ENCODE peak calls at places on chromosomes 7 and 10, in four cellular contexts. I, Q, P and B are unnamed samples.
A peak's percentile ranks its signal among the peaks of the same experiment; 100 is the strongest.

GRCh38 chr10:101840102-101840684 is 3.4 kb downstream of the KCNIP2 start:
- DNase-seq in I (peak; percentile 28), Q (no peak), P (peak; percentile 66), B (peak; percentile 84)

GRCh38 chr7:156397249-156397648 is 243.3 kb upstream of the RNF32 start:
- DNase-seq in I (no peak), Q (no peak), P (no peak), B (no peak)

GRCh38 chr7:28988818-28989595 is 30.9 kb upstream of the TRIL start:
- DNase-seq in I (peak; percentile 97), Q (peak; percentile 39), P (no peak), B (no peak)

GRCh38 chr10:70615784-70616511 is 13.4 kb upstream of the PRF1 start:
- DNase-seq in I (no peak), Q (peak; percentile 99), P (no peak), B (no peak)

GRCh38 chr7:95213148-95213547 is 111.2 kb downstream of the PON1 start:
- DNase-seq in I (peak; percentile 29), Q (no peak), P (no peak), B (no peak)

GRCh38 chr10:14554091-14554842 is 220.4 kb downstream of the FAM107B start:
- DNase-seq in I (no peak), Q (peak; percentile 84), P (no peak), B (peak; percentile 34)

GRCh38 chr10:26486985-26487850 is 49.1 kb downstream of the APBB1IP start:
- DNase-seq in I (peak; percentile 99), Q (peak; percentile 82), P (no peak), B (no peak)

GRCh38 chr7:127683776-127684681 is 32.0 kb downstream of the SND1 start:
- DNase-seq in I (peak; percentile 57), Q (no peak), P (no peak), B (peak; percentile 82)

GRCh38 chr7:30921540-30921930 is 9.9 kb downstream of the AQP1 start:
- DNase-seq in I (no peak), Q (no peak), P (no peak), B (no peak)

GRCh38 chr10:128071417-128071782 is 54.8 kb downstream of the MKI67 start:
- DNase-seq in I (no peak), Q (no peak), P (no peak), B (no peak)

GRCh38 chr7:103528152-103528551 is 82.1 kb upstream of the SLC26A5 start:
- DNase-seq in I (no peak), Q (no peak), P (no peak), B (no peak)

GRCh38 chr10:11331706-11332105 is 279.7 kb downstream of the USP6NL start:
- DNase-seq in I (no peak), Q (no peak), P (no peak), B (no peak)

GRCh38 chr10:87590705-87591588 is 68.7 kb upstream of the PAPSS2 start:
- DNase-seq in I (no peak), Q (peak; percentile 34), P (no peak), B (no peak)

GRCh38 chr7:155477469-155477868 is 19.5 kb downstream of the EN2 start:
- DNase-seq in I (no peak), Q (no peak), P (no peak), B (no peak)

GRCh38 chr10:71293446-71294090 is 25.5 kb upstream of the SLC29A3 start:
- DNase-seq in I (no peak), Q (no peak), P (no peak), B (no peak)

GRCh38 chr7:22352812-22353340 is 4.1 kb downstream of the RAPGEF5 start:
- DNase-seq in I (no peak), Q (no peak), P (no peak), B (no peak)

GRCh38 chr7:78197447-78197846 is 398.9 kb downstream of the PHTF2 start:
- DNase-seq in I (peak; percentile 93), Q (no peak), P (no peak), B (no peak)

GRCh38 chr10:75978213-75978612 is 546.8 kb downstream of the LRMDA start:
- DNase-seq in I (no peak), Q (peak; percentile 79), P (peak; percentile 17), B (peak; percentile 59)

GRCh38 chr7:35508623-35509400 is 186.1 kb downstream of the HERPUD2 start:
- DNase-seq in I (no peak), Q (peak; percentile 7), P (no peak), B (no peak)

GRCh38 chr10:98694863-98695262 is 248.1 kb upstream of the HPS1 start:
- DNase-seq in I (peak; percentile 14), Q (no peak), P (no peak), B (no peak)

GRCh38 chr10:49650724-49651034 is 28.8 kb upstream of the C10orf53 start:
- DNase-seq in I (no peak), Q (no peak), P (no peak), B (no peak)

GRCh38 chr10:124152139-124152780 is 58.9 kb upstream of the CHST15 start:
- DNase-seq in I (peak; percentile 86), Q (peak; percentile 80), P (no peak), B (no peak)

GRCh38 chr7:86929293-86930109 is 130.0 kb downstream of the ELAPOR2 start:
- DNase-seq in I (no peak), Q (no peak), P (no peak), B (no peak)

GRCh38 chr7:108372601-108373000 is 83.6 kb downstream of the NRCAM start:
- DNase-seq in I (no peak), Q (no peak), P (no peak), B (no peak)

GRCh38 chr10:68135922-68136718 is 26.8 kb downstream of the MYPN start:
- DNase-seq in I (peak; percentile 95), Q (peak; percentile 99), P (no peak), B (peak; percentile 24)

GRCh38 chr10:88149906-88150305 is 286.5 kb downstream of the PTEN start:
- DNase-seq in I (peak; percentile 69), Q (no peak), P (no peak), B (no peak)

GRCh38 chr7:1275685-1276424 is 43.2 kb downstream of the UNCX start:
- DNase-seq in I (no peak), Q (no peak), P (peak; percentile 62), B (no peak)

GRCh38 chr7:18216270-18216669 is 188.6 kb upstream of the PRPS1L1 start:
- DNase-seq in I (no peak), Q (no peak), P (no peak), B (no peak)

GRCh38 chr7:86932038-86932512 is 127.4 kb downstream of the ELAPOR2 start:
- DNase-seq in I (peak; percentile 96), Q (peak; percentile 74), P (no peak), B (peak; percentile 53)

GRCh38 chr10:81108516-81109199 is 571.0 kb downstream of the SH2D4B start:
- DNase-seq in I (no peak), Q (no peak), P (no peak), B (no peak)

GRCh38 chr10:63114031-63114814 is 18.9 kb upstream of the NRBF2 start:
- DNase-seq in I (peak; percentile 94), Q (peak; percentile 87), P (no peak), B (no peak)

GRCh38 chr10:32981760-32982159 is 23.7 kb upstream of the ITGB1 start:
- DNase-seq in I (peak; percentile 56), Q (peak; percentile 92), P (no peak), B (no peak)

GRCh38 chr7:74587435-74588126 is 69.9 kb upstream of the GTF2I start:
- DNase-seq in I (peak; percentile 94), Q (peak; percentile 83), P (peak; percentile 57), B (peak; percentile 67)

GRCh38 chr7:18590744-18591340 is 95.3 kb downstream of the HDAC9 start:
- DNase-seq in I (peak; percentile 74), Q (peak; percentile 56), P (peak; percentile 28), B (peak; percentile 60)

GRCh38 chr10:21927601-21928000 is 75.9 kb downstream of the DNAJC1 start:
- DNase-seq in I (peak; percentile 63), Q (peak; percentile 5), P (no peak), B (no peak)

GRCh38 chr7:84247591-84247990 is 53.0 kb upstream of the SEMA3A start:
- DNase-seq in I (peak; percentile 57), Q (peak; percentile 92), P (no peak), B (no peak)

GRCh38 chr7:128075536-128076095 is 44.4 kb upstream of the LRRC4 start:
- DNase-seq in I (no peak), Q (no peak), P (no peak), B (peak; percentile 20)

GRCh38 chr10:102269017-102269416 is 23.7 kb downstream of the GBF1 start:
- DNase-seq in I (peak; percentile 41), Q (no peak), P (no peak), B (no peak)

DNA sequence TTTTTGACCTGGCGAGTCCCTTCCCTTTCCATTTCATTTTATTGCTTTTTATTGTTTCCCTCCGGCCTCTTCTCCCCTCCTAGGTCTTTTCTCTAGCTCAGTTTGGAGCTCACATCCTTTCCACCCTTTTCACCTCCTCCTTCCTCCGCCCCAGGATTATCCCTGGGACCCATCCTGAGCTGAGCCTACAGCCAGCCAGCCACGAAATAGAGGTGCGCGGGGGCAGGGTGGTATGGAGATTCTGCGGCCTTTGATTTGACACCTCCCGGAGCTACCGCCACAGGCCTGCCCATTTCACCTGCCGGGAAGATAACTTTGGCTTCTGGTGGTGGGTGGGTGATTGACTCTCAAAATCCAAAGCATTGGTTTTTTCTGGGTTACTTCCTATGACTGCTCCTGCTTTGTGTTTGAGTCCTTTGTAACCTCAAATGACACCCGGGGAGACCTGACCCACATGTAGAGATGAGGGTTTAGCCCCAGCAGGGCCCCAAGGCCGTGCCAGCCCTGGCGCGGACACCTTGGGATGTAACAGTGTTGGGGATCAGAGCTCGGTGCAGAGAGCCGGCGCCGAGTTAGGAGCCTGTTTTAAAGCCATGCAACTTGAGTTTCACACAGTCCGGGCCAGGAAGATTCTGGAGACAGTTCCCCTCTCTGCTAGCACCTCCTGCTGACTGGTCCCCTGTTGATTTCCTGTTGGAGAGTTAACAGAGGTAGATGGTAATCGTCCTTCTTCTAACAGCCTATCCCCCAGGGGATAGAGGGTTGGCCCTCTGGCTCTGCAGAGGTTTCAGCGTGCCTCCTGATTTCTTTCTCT is 1.5 kb downstream of the DUSP5 start:
- DNase-seq in I (peak; percentile 78), Q (peak; percentile 68), P (peak; percentile 54), B (peak; percentile 77)
- H3F3A ChIP-seq in I (peaks cover 63% of the 10 kb centered on the region), Q (no peaks in the 10 kb centered on the region), P (peaks cover 40% of the 10 kb centered on the region), B (peaks cover 15% of the 10 kb centered on the region)

GRCh38 chr10:132962623-132963429 is 20.5 kb upstream of the CFAP46 start:
- DNase-seq in I (peak; percentile 52), Q (no peak), P (no peak), B (no peak)
- H3K4me2 ChIP-seq in I (peak overlapping the region; percentile 96), Q (peak overlapping the region; percentile 93), P (peak overlapping the region; percentile 68), B (peak overlapping the region; percentile 77)

DNA sequence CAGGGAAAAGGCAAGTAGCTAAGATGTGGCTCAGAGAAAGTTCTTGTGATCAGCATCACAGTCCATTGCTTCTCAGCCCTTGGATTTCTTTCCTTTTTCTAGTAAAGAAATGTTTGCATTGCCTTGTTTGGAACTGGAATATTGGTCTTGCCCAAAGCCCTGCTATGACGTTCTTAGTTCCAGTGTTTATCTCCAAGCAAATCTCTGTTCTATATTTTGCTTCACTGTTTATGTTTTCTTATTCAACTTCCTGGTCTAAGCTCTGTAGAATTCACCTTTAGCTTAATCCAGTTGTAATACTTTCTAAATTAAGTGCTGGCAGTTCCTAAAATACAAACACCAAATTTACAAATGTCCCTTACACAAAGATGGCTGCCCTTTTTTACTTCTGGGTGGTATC is 88.7 kb upstream of the ZNF438 start:
- DNase-seq in I (no peak), Q (no peak), P (no peak), B (no peak)
- H3F3A ChIP-seq in I (peaks cover 34% of the 10 kb centered on the region), Q (no peaks in the 10 kb centered on the region), P (no peaks in the 10 kb centered on the region), B (no peaks in the 10 kb centered on the region)

DNA sequence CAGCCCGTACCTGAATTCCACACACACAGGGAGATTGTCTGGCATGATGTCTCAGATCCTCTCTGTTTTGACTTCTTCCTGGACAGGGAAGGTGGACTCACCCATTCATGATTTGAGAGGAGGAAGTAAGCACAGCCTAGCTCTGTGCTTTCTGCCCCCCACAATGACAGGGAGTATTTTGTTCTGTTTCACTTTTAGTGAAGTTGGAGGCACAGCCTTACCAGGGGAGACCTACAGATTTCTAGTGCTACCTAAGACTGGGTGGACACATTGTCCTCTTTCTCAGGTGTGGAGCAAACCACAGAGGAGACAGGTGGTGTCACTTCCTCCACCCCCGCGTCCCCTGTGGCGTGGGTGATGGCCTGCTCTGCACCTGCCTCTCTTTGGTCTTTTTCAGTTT is 408.6 kb upstream of the PFKP start:
- DNase-seq in I (no peak), Q (no peak), P (no peak), B (no peak)
- H3K4me2 ChIP-seq in I (no peak overlapping the region), Q (no peak overlapping the region), P (no peak overlapping the region), B (no peak overlapping the region)